ENCODE peak calls at places on chromosomes 12 and 14, in five cellular contexts. L is hepatocyte, Q is endothelial cell, S is upper lobe of right lung, J is IMR-90. F is an unnamed sample.

GRCh38 chr14:64060648-64061096 is 207.9 kb downstream of the SYNE2 start:
- DNase-seq in L (no peak), Q (peak), S (no peak), J (no peak), F (no peak)

GRCh38 chr12:53596920-53597363 is 29.2 kb downstream of the ATF7 start:
- DNase-seq in L (no peak), Q (no peak), S (no peak), J (peak), F (peak)

GRCh38 chr12:66693901-66694513 is 15.1 kb upstream of the GRIP1 start:
- DNase-seq in L (peak), Q (peak), S (no peak), J (peak), F (peak)

GRCh38 chr14:89615421-89615820 is 198.4 kb upstream of the FOXN3 start:
- DNase-seq in L (no peak), Q (no peak), S (no peak), J (no peak), F (peak)

GRCh38 chr14:28635387-28635786 is 131.2 kb upstream of the FOXG1 start:
- DNase-seq in L (peak), Q (peak), S (no peak), J (peak), F (peak)

GRCh38 chr14:44945264-44945663 is 16.5 kb downstream of the KLHL28 start:
- DNase-seq in L (no peak), Q (no peak), S (no peak), J (peak), F (peak)

GRCh38 chr14:53953002-53953827 is 3.4 kb downstream of the BMP4 start:
- DNase-seq in L (peak), Q (peak), S (peak), J (peak), F (peak)

GRCh38 chr12:65758401-65758800 is 65.9 kb upstream of the HMGA2 start:
- DNase-seq in L (no peak), Q (no peak), S (no peak), J (no peak), F (no peak)

GRCh38 chr12:82687020-82687951 is 580 bp downstream of the TMTC2 start:
- DNase-seq in L (peak), Q (peak), S (peak), J (peak), F (peak)

GRCh38 chr12:124456133-124456651 is 111.2 kb downstream of the NCOR2 start:
- DNase-seq in L (no peak), Q (no peak), S (no peak), J (no peak), F (no peak)

GRCh38 chr14:70919774-70920173 is 12.5 kb downstream of the PCNX1 start:
- DNase-seq in L (no peak), Q (no peak), S (no peak), J (peak), F (peak)

GRCh38 chr12:30420561-30420960 is 275.1 kb downstream of the IPO8 start:
- DNase-seq in L (no peak), Q (no peak), S (no peak), J (peak), F (peak)

GRCh38 chr14:56817396-56817921 is 7.2 kb upstream of the OTX2 start:
- DNase-seq in L (no peak), Q (no peak), S (no peak), J (no peak), F (no peak)

GRCh38 chr12:75482636-75483035 is 2.1 kb downstream of the GLIPR1 start:
- DNase-seq in L (no peak), Q (no peak), S (no peak), J (no peak), F (peak)

GRCh38 chr12:55720894-55721444 is 776 bp downstream of the RDH5 start:
- DNase-seq in L (peak), Q (peak), S (peak), J (peak), F (peak)

GRCh38 chr14:52879958-52880357 is 70.9 kb downstream of the FERMT2 start:
- DNase-seq in L (no peak), Q (no peak), S (no peak), J (peak), F (no peak)

GRCh38 chr12:7123806-7124519 is 4.7 kb downstream of the RBP5 start:
- DNase-seq in L (peak), Q (no peak), S (no peak), J (no peak), F (no peak)

GRCh38 chr12:7113389-7113871 is 4.4 kb upstream of the C1RL start:
- DNase-seq in L (peak), Q (peak), S (peak), J (peak), F (peak)

GRCh38 chr12:41576925-41577324 is 388.8 kb downstream of the PDZRN4 start:
- DNase-seq in L (no peak), Q (no peak), S (no peak), J (no peak), F (no peak)

GRCh38 chr12:56724989-56725722 is at the start of gene NACA:
- DNase-seq in L (peak), Q (peak), S (peak), J (peak), F (peak)

GRCh38 chr14:102140027-102140749 is 491 bp downstream of the WDR20 start:
- DNase-seq in L (peak), Q (peak), S (peak), J (no peak), F (no peak)

GRCh38 chr12:108620236-108620879 is 13.3 kb downstream of the SELPLG start:
- DNase-seq in L (no peak), Q (no peak), S (no peak), J (peak), F (peak)

GRCh38 chr12:47750229-47750798 is 8.4 kb downstream of the RAPGEF3 start:
- DNase-seq in L (no peak), Q (no peak), S (no peak), J (no peak), F (no peak)

GRCh38 chr12:92745874-92746553 is 43.2 kb downstream of the PLEKHG7 start:
- DNase-seq in L (peak), Q (no peak), S (no peak), J (peak), F (peak)

GRCh38 chr12:122399592-122400373 is 22.7 kb downstream of the CLIP1 start:
- DNase-seq in L (peak), Q (peak), S (peak), J (peak), F (peak)

GRCh38 chr12:5624873-5625272 is 193.0 kb downstream of the NTF3 start:
- DNase-seq in L (no peak), Q (peak), S (no peak), J (no peak), F (no peak)

GRCh38 chr12:49825971-49826421 is 2.2 kb downstream of the NCKAP5L start:
- DNase-seq in L (no peak), Q (no peak), S (no peak), J (peak), F (peak)

GRCh38 chr14:76101980-76102379 is 49.7 kb upstream of the GPATCH2L start:
- DNase-seq in L (no peak), Q (no peak), S (no peak), J (no peak), F (no peak)

GRCh38 chr12:39102474-39103209 is 197.3 kb upstream of the CPNE8 start:
- DNase-seq in L (no peak), Q (no peak), S (no peak), J (no peak), F (peak)

GRCh38 chr14:66563731-66564130 is 55.8 kb downstream of the GPHN start:
- DNase-seq in L (no peak), Q (no peak), S (no peak), J (no peak), F (no peak)

GRCh38 chr12:53676715-53677611 is 1.1 kb upstream of the ATP5MC2 start:
- DNase-seq in L (peak), Q (peak), S (peak), J (peak), F (peak)

GRCh38 chr12:1050059-1050707 is 59.2 kb downstream of the ERC1 start:
- DNase-seq in L (no peak), Q (no peak), S (no peak), J (no peak), F (no peak)
- TF ChIP-seq CTCF in L (no peak), Q (no peak), S (no peak), J (no peak), F (no peak)

DNA sequence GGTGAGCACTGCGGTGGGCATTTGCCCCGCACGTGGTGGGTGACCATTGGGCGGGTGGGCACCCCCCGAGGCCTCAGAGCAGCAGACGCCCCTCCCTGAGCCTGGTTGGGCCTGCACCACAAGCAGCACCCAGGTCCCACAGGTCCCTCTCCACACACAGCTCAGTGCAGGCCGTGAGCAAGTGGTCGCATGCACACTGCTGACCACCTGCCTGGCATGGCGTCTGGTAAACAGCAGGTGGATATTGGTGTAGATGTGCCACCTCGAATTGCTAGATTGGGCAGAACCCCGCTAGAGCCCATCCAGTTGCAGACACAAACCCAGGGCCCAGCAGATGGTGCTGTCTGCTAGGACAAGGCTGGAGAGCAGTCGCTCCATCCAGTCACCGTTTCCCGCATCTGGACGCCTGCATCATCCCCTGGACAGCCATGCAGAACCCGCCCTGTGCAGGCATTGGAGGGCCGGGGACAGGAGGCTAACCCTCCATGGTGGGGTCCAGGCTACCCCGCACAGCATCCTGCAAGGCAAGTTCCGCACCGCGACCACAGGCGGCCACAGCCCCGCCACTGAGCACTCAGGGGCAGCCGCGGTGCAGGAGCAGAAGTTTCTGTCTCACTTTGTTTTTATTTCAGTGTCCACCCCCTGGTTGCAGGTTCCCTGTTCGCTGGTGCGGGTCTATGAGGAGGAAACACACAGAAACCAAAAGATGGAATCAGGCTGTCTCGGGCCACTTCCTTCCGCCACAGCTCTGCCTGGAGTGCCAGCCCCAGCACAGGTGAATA is 45.6 kb upstream of the RIMBP2 start:
- DNase-seq in L (peak), Q (peak), S (no peak), J (peak), F (peak)
- TF ChIP-seq CTCF in L (peak), Q (no peak), S (peak), J (peak), F (peak)

GRCh38 chr12:3655331-3655900 is 97.5 kb downstream of the CRACR2A start:
- DNase-seq in L (no peak), Q (peak), S (no peak), J (no peak), F (peak)
- TF ChIP-seq CTCF in L (peak), Q (no peak), S (no peak), J (peak), F (peak)

DNA sequence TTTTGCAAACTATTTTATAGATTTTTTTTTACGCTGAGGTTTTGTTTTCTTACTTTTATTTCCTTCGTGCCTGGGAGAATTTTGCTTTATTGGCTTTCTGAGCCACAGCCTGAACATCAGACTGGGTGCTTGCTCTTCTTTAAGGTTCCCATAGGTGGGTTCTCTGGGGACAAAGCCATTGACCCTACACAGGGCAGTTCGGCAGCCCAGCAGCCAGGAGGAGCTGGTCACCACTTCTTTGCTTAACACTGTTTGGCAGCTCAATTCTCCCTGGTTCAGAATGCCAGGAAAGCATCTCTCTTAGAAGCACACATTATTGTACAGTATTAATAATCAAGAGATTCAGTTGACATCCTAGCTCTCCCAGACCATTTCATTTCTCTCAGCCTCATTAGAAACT is 140.8 kb upstream of the NEDD1 start:
- DNase-seq in L (no peak), Q (no peak), S (no peak), J (peak), F (peak)
- TF ChIP-seq CTCF in L (no peak), Q (no peak), S (no peak), J (peak), F (peak)

GRCh38 chr14:36646664-36647416 is 14.8 kb upstream of the PAX9 start:
- DNase-seq in L (peak), Q (peak), S (no peak), J (no peak), F (no peak)

GRCh38 chr14:36649872-36650650 is 11.6 kb upstream of the PAX9 start:
- DNase-seq in L (no peak), Q (no peak), S (no peak), J (no peak), F (no peak)

GRCh38 chr14:36647417-36647826 is 14.2 kb upstream of the PAX9 start:
- DNase-seq in L (no peak), Q (no peak), S (no peak), J (no peak), F (no peak)

GRCh38 chr14:36652542-36653201 is 9.0 kb upstream of the PAX9 start:
- DNase-seq in L (no peak), Q (no peak), S (no peak), J (no peak), F (no peak)

GRCh38 chr14:36647827-36648753 is 13.6 kb upstream of the PAX9 start:
- DNase-seq in L (peak), Q (peak), S (peak), J (peak), F (peak)
- TF ChIP-seq CTCF in L (peak), Q (no peak), S (peak), J (peak), F (peak)

DNA sequence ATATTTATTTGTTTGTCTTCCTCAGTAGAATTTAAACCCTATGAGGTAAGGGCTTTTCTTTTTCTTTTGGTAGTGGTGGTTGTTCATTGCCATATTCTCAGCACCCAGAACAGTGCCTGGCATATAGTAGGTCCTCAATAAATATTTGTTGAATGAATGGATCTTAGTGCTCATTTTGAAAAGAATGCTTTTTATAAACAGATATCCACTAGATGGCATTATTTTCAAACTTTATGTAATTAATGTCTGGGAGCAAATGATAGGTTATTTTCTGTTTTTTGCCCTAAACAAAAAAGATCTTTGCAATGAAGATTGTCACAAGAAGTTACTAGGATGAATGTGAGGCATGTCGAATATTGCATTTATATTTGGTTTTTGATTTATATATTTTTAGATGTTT is 64.1 kb downstream of the RAD51B start:
- DNase-seq in L (no peak), Q (no peak), S (no peak), J (peak), F (peak)
- TF ChIP-seq CTCF in L (peak), Q (no peak), S (peak), J (peak), F (peak)

GRCh38 chr12:19263666-19264065 is 134.1 kb downstream of the PLEKHA5 start:
- DNase-seq in L (no peak), Q (no peak), S (no peak), J (no peak), F (no peak)
- TF ChIP-seq CTCF in L (no peak), Q (no peak), S (no peak), J (no peak), F (no peak)

DNA sequence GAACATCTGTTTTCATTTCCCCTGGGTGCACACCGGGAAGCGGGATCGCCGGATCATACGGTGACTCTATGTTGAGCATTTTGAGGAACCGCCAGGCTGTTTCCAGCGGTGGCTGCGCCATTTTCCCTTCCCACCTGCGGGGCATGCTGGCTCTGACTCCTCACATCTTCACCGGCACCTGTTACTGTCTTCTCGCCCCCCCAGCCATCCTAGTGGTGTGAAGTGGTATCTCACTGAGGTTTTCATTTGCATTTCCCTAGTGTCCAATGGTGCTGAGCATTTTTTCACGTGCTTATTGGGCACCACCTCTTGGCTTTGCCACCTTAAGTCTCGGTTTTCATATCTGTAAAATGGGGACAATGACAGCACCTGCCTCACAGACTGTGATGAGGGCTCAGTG is 44.1 kb upstream of the EML1 start:
- DNase-seq in L (no peak), Q (no peak), S (no peak), J (no peak), F (no peak)
- TF ChIP-seq CTCF in L (no peak), Q (peak), S (no peak), J (peak), F (peak)

GRCh38 chr12:62436164-62436503 is 30.5 kb upstream of the MON2 start:
- DNase-seq in L (no peak), Q (no peak), S (no peak), J (no peak), F (no peak)

GRCh38 chr12:62435337-62436163 is 31.1 kb upstream of the MON2 start:
- DNase-seq in L (peak), Q (peak), S (peak), J (peak), F (peak)

GRCh38 chr12:62434504-62435336 is 31.9 kb upstream of the MON2 start:
- DNase-seq in L (no peak), Q (no peak), S (no peak), J (no peak), F (no peak)

DNA sequence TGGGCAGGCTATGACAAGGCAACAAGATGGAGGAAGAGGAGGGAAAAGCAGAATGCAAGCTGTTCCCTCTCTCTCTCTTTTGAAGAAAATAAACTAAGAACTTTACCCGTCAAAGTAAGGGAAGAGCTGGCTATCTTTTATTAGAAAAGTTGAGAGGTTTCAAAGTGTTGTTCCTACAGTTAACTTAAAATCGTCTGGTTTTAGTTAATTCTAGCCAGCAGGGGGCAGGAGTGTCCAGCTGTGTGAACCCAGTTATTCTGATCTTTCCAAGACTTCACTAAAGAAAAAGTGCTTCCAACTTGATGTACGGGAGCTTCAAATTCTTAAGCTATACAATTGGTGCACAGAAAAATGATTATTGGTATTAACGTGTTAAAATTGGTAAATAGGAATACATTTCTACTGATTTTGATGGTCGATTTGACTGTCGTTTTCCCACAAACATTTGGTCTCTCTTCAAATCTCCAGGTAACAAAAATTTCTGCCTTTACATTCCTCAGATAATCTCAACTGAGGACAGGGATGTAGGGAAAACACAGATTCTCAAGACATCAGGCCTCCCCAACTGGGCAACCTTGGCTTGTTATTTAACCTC is 28.4 kb upstream of the MON2 start:
- DNase-seq in L (peak), Q (peak), S (no peak), J (peak), F (peak)
- TF ChIP-seq CTCF in L (peak), Q (peak), S (peak), J (peak), F (peak)